ENCODE peak calls at places on chromosome 2, in six cellular contexts. One of them, this sample, is unnamed.
A peak's percentile ranks its signal among the peaks of the same experiment; 100 is the strongest.

GRCh38 chr2:215727507-215728503 is 285.5 kb downstream of the MREG start:
- DNase-seq in tibial nerve: no peak
- DNase-seq in SIG-M5: no peak
- DNase-seq in activated T-helper 1 cell treated with anti-CD3 and anti-CD28 coated beads, Interleukin-2, amount 50 U/mL, for 16 hours: no peak
- DNase-seq in RWPE1: no peak
- DNase-seq in ACHN: no peak
- DNase-seq in this sample: no peak

GRCh38 chr2:42854207-42854818 is 61.9 kb upstream of the HAAO start:
- DNase-seq in tibial nerve: peak; percentile 60
- DNase-seq in SIG-M5: no peak
- DNase-seq in activated T-helper 1 cell treated with anti-CD3 and anti-CD28 coated beads, Interleukin-2, amount 50 U/mL, for 16 hours: no peak
- DNase-seq in RWPE1: peak; percentile 53
- DNase-seq in ACHN: no peak
- DNase-seq in this sample: no peak

GRCh38 chr2:110858135-110858737 is 125.9 kb downstream of the ACOXL start:
- DNase-seq in tibial nerve: no peak
- DNase-seq in SIG-M5: no peak
- DNase-seq in activated T-helper 1 cell treated with anti-CD3 and anti-CD28 coated beads, Interleukin-2, amount 50 U/mL, for 16 hours: peak; percentile 33
- DNase-seq in RWPE1: no peak
- DNase-seq in ACHN: no peak
- DNase-seq in this sample: no peak

GRCh38 chr2:202634556-202635440 is at the start of gene FAM117B:
- DNase-seq in tibial nerve: peak; percentile 98
- DNase-seq in SIG-M5: peak; percentile 91
- DNase-seq in activated T-helper 1 cell treated with anti-CD3 and anti-CD28 coated beads, Interleukin-2, amount 50 U/mL, for 16 hours: peak; percentile 98
- DNase-seq in RWPE1: peak; percentile 96
- DNase-seq in ACHN: peak; percentile 99
- DNase-seq in this sample: peak; percentile 98

GRCh38 chr2:217356795-217357194 is 496.9 kb upstream of the TNP1 start:
- DNase-seq in tibial nerve: peak; percentile 35
- DNase-seq in SIG-M5: no peak
- DNase-seq in activated T-helper 1 cell treated with anti-CD3 and anti-CD28 coated beads, Interleukin-2, amount 50 U/mL, for 16 hours: no peak
- DNase-seq in RWPE1: no peak
- DNase-seq in ACHN: no peak
- DNase-seq in this sample: no peak

GRCh38 chr2:147449323-147450080 is 395.3 kb upstream of the ACVR2A start:
- DNase-seq in tibial nerve: no peak
- DNase-seq in SIG-M5: no peak
- DNase-seq in activated T-helper 1 cell treated with anti-CD3 and anti-CD28 coated beads, Interleukin-2, amount 50 U/mL, for 16 hours: peak; percentile 6
- DNase-seq in RWPE1: no peak
- DNase-seq in ACHN: no peak
- DNase-seq in this sample: no peak

GRCh38 chr2:63822478-63822877 is 19.2 kb upstream of the UGP2 start:
- DNase-seq in tibial nerve: no peak
- DNase-seq in SIG-M5: no peak
- DNase-seq in activated T-helper 1 cell treated with anti-CD3 and anti-CD28 coated beads, Interleukin-2, amount 50 U/mL, for 16 hours: no peak
- DNase-seq in RWPE1: no peak
- DNase-seq in ACHN: no peak
- DNase-seq in this sample: no peak

GRCh38 chr2:127197475-127198385 is 22.4 kb downstream of the CYP27C1 start:
- DNase-seq in tibial nerve: no peak
- DNase-seq in SIG-M5: peak; percentile 3
- DNase-seq in activated T-helper 1 cell treated with anti-CD3 and anti-CD28 coated beads, Interleukin-2, amount 50 U/mL, for 16 hours: peak; percentile 15
- DNase-seq in RWPE1: peak; percentile 73
- DNase-seq in ACHN: peak; percentile 57
- DNase-seq in this sample: peak; percentile 61

GRCh38 chr2:191145769-191146471 is 4.9 kb downstream of the STAT4 start:
- DNase-seq in tibial nerve: no peak
- DNase-seq in SIG-M5: no peak
- DNase-seq in activated T-helper 1 cell treated with anti-CD3 and anti-CD28 coated beads, Interleukin-2, amount 50 U/mL, for 16 hours: no peak
- DNase-seq in RWPE1: no peak
- DNase-seq in ACHN: no peak
- DNase-seq in this sample: no peak

GRCh38 chr2:150859872-150860271 is 372.4 kb upstream of the RND3 start:
- DNase-seq in tibial nerve: no peak
- DNase-seq in SIG-M5: no peak
- DNase-seq in activated T-helper 1 cell treated with anti-CD3 and anti-CD28 coated beads, Interleukin-2, amount 50 U/mL, for 16 hours: no peak
- DNase-seq in RWPE1: no peak
- DNase-seq in ACHN: no peak
- DNase-seq in this sample: no peak

GRCh38 chr2:8234253-8234652 is 447.6 kb upstream of the ID2 start:
- DNase-seq in tibial nerve: no peak
- DNase-seq in SIG-M5: no peak
- DNase-seq in activated T-helper 1 cell treated with anti-CD3 and anti-CD28 coated beads, Interleukin-2, amount 50 U/mL, for 16 hours: no peak
- DNase-seq in RWPE1: no peak
- DNase-seq in ACHN: no peak
- DNase-seq in this sample: peak; percentile 49

GRCh38 chr2:160209457-160209856 is 9.4 kb upstream of the ITGB6 start:
- DNase-seq in tibial nerve: no peak
- DNase-seq in SIG-M5: no peak
- DNase-seq in activated T-helper 1 cell treated with anti-CD3 and anti-CD28 coated beads, Interleukin-2, amount 50 U/mL, for 16 hours: no peak
- DNase-seq in RWPE1: no peak
- DNase-seq in ACHN: peak; percentile 79
- DNase-seq in this sample: no peak

GRCh38 chr2:54468643-54469042 is 12.5 kb downstream of the SPTBN1 start:
- DNase-seq in tibial nerve: no peak
- DNase-seq in SIG-M5: no peak
- DNase-seq in activated T-helper 1 cell treated with anti-CD3 and anti-CD28 coated beads, Interleukin-2, amount 50 U/mL, for 16 hours: no peak
- DNase-seq in RWPE1: no peak
- DNase-seq in ACHN: no peak
- DNase-seq in this sample: no peak

GRCh38 chr2:171244466-171244969 is 83.8 kb upstream of the TLK1 start:
- DNase-seq in tibial nerve: no peak
- DNase-seq in SIG-M5: no peak
- DNase-seq in activated T-helper 1 cell treated with anti-CD3 and anti-CD28 coated beads, Interleukin-2, amount 50 U/mL, for 16 hours: no peak
- DNase-seq in RWPE1: no peak
- DNase-seq in ACHN: no peak
- DNase-seq in this sample: no peak

GRCh38 chr2:239853121-239853520 is 172.0 kb downstream of the NDUFA10 start:
- DNase-seq in tibial nerve: no peak
- DNase-seq in SIG-M5: no peak
- DNase-seq in activated T-helper 1 cell treated with anti-CD3 and anti-CD28 coated beads, Interleukin-2, amount 50 U/mL, for 16 hours: no peak
- DNase-seq in RWPE1: no peak
- DNase-seq in ACHN: no peak
- DNase-seq in this sample: no peak

GRCh38 chr2:27545348-27546141 is 37.3 kb upstream of the ZNF512 start:
- DNase-seq in tibial nerve: no peak
- DNase-seq in SIG-M5: no peak
- DNase-seq in activated T-helper 1 cell treated with anti-CD3 and anti-CD28 coated beads, Interleukin-2, amount 50 U/mL, for 16 hours: no peak
- DNase-seq in RWPE1: peak; percentile 7
- DNase-seq in ACHN: no peak
- DNase-seq in this sample: no peak

GRCh38 chr2:69012310-69013122 is 463 bp upstream of the ANTXR1 start:
- DNase-seq in tibial nerve: peak; percentile 55
- DNase-seq in SIG-M5: no peak
- DNase-seq in activated T-helper 1 cell treated with anti-CD3 and anti-CD28 coated beads, Interleukin-2, amount 50 U/mL, for 16 hours: peak; percentile 5
- DNase-seq in RWPE1: no peak
- DNase-seq in ACHN: peak; percentile 66
- DNase-seq in this sample: peak; percentile 12

This sample was measured in HL-60.